ENCODE peak calls at places on chromosomes 4 and X, in eight cellular contexts. Y is GM04503; B is ELF-1; O is CD4-positive, alpha-beta memory T cell; P is effector memory CD8-positive, alpha-beta T cell; T is keratinocyte; G is fibroblast of the aortic adventitia; C is tibial artery. R is an unnamed sample.

GRCh38 chr4:12949719-12950118 is 534.4 kb downstream of the RAB28 start:
- DNase-seq in Y (no peak), B (no peak), O (no peak), P (no peak), T (no peak), G (no peak), C (no peak), R (no peak)

GRCh38 chrX:109709129-109709631 is 23.9 kb downstream of the ACSL4 start:
- DNase-seq in Y (no peak), B (peak; percentile 22), O (no peak), P (no peak), T (no peak), G (peak; percentile 54), C (no peak), R (no peak)

GRCh38 chrX:68177542-68177941 is 255.8 kb downstream of the OPHN1 start:
- DNase-seq in Y (no peak), B (no peak), O (no peak), P (no peak), T (no peak), G (no peak), C (no peak), R (no peak)

GRCh38 chr4:17817027-17817426 is 6.2 kb downstream of the NCAPG start:
- DNase-seq in Y (peak; percentile 53), B (no peak), O (peak; percentile 52), P (no peak), T (no peak), G (peak; percentile 87), C (no peak), R (no peak)

GRCh38 chr4:186781032-186781917 is 57.6 kb upstream of the FAT1 start:
- DNase-seq in Y (no peak), B (no peak), O (no peak), P (no peak), T (peak; percentile 75), G (no peak), C (no peak), R (no peak)

GRCh38 chr4:118173956-118174355 is 139.7 kb downstream of the NDST3 start:
- DNase-seq in Y (peak; percentile 45), B (no peak), O (no peak), P (no peak), T (no peak), G (peak; percentile 77), C (no peak), R (no peak)

GRCh38 chrX:16822723-16823122 is 36.5 kb downstream of the TXLNG start:
- DNase-seq in Y (peak; percentile 79), B (no peak), O (no peak), P (no peak), T (no peak), G (peak; percentile 79), C (no peak), R (no peak)

GRCh38 chrX:131778269-131779218 is 234.7 kb downstream of the OR13H1 start:
- DNase-seq in Y (no peak), B (peak; percentile 91), O (peak; percentile 83), P (no peak), T (no peak), G (peak; percentile 91), C (no peak), R (no peak)

GRCh38 chrX:106608016-106608415 is 3.8 kb upstream of the RADX start:
- DNase-seq in Y (no peak), B (no peak), O (peak; percentile 60), P (no peak), T (no peak), G (no peak), C (no peak), R (no peak)

GRCh38 chr4:80529021-80529420 is 193.5 kb downstream of the CFAP299 start:
- DNase-seq in Y (no peak), B (no peak), O (no peak), P (no peak), T (no peak), G (peak; percentile 51), C (no peak), R (no peak)

GRCh38 chrX:53684415-53685192 is 1.9 kb downstream of the HUWE1 start:
- DNase-seq in Y (no peak), B (no peak), O (no peak), P (no peak), T (no peak), G (peak; percentile 6), C (no peak), R (no peak)

GRCh38 chr4:157287445-157287844 is 66.9 kb downstream of the GRIA2 start:
- DNase-seq in Y (no peak), B (no peak), O (no peak), P (no peak), T (no peak), G (no peak), C (no peak), R (no peak)

GRCh38 chrX:1202251-1202650 is 10.2 kb downstream of the CRLF2 start:
- DNase-seq in Y (no peak), B (no peak), O (no peak), P (no peak), T (no peak), G (no peak), C (no peak), R (peak; percentile 31)

GRCh38 chr4:87266986-87267385 is 46.6 kb upstream of the KLHL8 start:
- DNase-seq in Y (no peak), B (no peak), O (no peak), P (no peak), T (no peak), G (no peak), C (no peak), R (no peak)

GRCh38 chr4:145602129-145602760 is 16.9 kb upstream of the MMAA start:
- DNase-seq in Y (no peak), B (no peak), O (no peak), P (no peak), T (no peak), G (no peak), C (no peak), R (no peak)

GRCh38 chrX:18873189-18873791 is 110.6 kb downstream of the PHKA2 start:
- DNase-seq in Y (peak; percentile 31), B (no peak), O (no peak), P (no peak), T (no peak), G (peak; percentile 75), C (peak; percentile 78), R (no peak)

GRCh38 chr4:76463568-76463967 is 28.5 kb downstream of the SHROOM3 start:
- DNase-seq in Y (no peak), B (no peak), O (no peak), P (no peak), T (no peak), G (no peak), C (no peak), R (no peak)

GRCh38 chrX:39855748-39856129 is 242.0 kb downstream of the BCOR start:
- DNase-seq in Y (no peak), B (peak; percentile 54), O (peak; percentile 64), P (peak; percentile 59), T (no peak), G (peak; percentile 15), C (no peak), R (peak; percentile 76)

GRCh38 chr4:74768857-74769525 is 25.3 kb downstream of the BTC start:
- DNase-seq in Y (no peak), B (no peak), O (no peak), P (no peak), T (no peak), G (peak; percentile 59), C (no peak), R (no peak)

GRCh38 chrX:71618303-71618721 is at the start of gene CXCR3:
- DNase-seq in Y (no peak), B (no peak), O (peak; percentile 56), P (peak; percentile 44), T (no peak), G (no peak), C (no peak), R (no peak)

GRCh38 chrX:7083468-7084396 is 63.8 kb upstream of the STS start:
- DNase-seq in Y (peak; percentile 83), B (peak; percentile 16), O (peak; percentile 61), P (peak; percentile 15), T (peak; percentile 76), G (peak; percentile 86), C (no peak), R (no peak)

GRCh38 chr4:6348408-6348807 is 78.8 kb downstream of the WFS1 start:
- DNase-seq in Y (no peak), B (no peak), O (no peak), P (no peak), T (no peak), G (no peak), C (no peak), R (no peak)

GRCh38 chr4:177948853-177949252 is 506.6 kb upstream of the AGA start:
- DNase-seq in Y (no peak), B (no peak), O (no peak), P (no peak), T (no peak), G (no peak), C (no peak), R (no peak)

GRCh38 chr4:111712093-111712677 is 433.1 kb upstream of the FAM241A start:
- DNase-seq in Y (no peak), B (no peak), O (no peak), P (no peak), T (no peak), G (no peak), C (no peak), R (no peak)

GRCh38 chrX:133649659-133650058 is 234.4 kb upstream of the GPC4 start:
- DNase-seq in Y (no peak), B (peak; percentile 88), O (no peak), P (no peak), T (no peak), G (no peak), C (no peak), R (peak; percentile 87)

GRCh38 chrX:56978172-56978571 is 17.2 kb downstream of the SPIN3 start:
- DNase-seq in Y (no peak), B (peak; percentile 70), O (peak; percentile 59), P (peak; percentile 27), T (no peak), G (peak; percentile 68), C (no peak), R (peak; percentile 78)

GRCh38 chrX:30627818-30628652 is 25.2 kb upstream of the GK start:
- DNase-seq in Y (no peak), B (no peak), O (no peak), P (no peak), T (no peak), G (no peak), C (no peak), R (no peak)

GRCh38 chr4:89803915-89804314 is 33.0 kb downstream of the SNCA start:
- DNase-seq in Y (no peak), B (no peak), O (no peak), P (no peak), T (no peak), G (no peak), C (no peak), R (no peak)

GRCh38 chr4:68498413-68499007 is 51.2 kb downstream of the TMPRSS11E start:
- DNase-seq in Y (no peak), B (peak; percentile 32), O (peak; percentile 57), P (peak; percentile 34), T (peak; percentile 42), G (peak; percentile 79), C (no peak), R (peak; percentile 86)

GRCh38 chr4:168707205-168707604 is 210.4 kb downstream of the PALLD start:
- DNase-seq in Y (no peak), B (no peak), O (no peak), P (no peak), T (no peak), G (peak; percentile 28), C (no peak), R (no peak)

GRCh38 chr4:74109116-74109791 is 10.3 kb upstream of the CXCL2 start:
- DNase-seq in Y (peak; percentile 92), B (peak; percentile 82), O (no peak), P (no peak), T (peak; percentile 92), G (peak; percentile 99), C (no peak), R (peak; percentile 73)

GRCh38 chr4:119025916-119026661 is 109.5 kb upstream of the MYOZ2 start:
- DNase-seq in Y (peak; percentile 85), B (no peak), O (no peak), P (no peak), T (no peak), G (peak; percentile 97), C (peak; percentile 78), R (no peak)

GRCh38 chr4:70930530-70931256 is 28.5 kb downstream of the MOB1B start:
- DNase-seq in Y (no peak), B (no peak), O (no peak), P (no peak), T (no peak), G (no peak), C (no peak), R (no peak)

GRCh38 chr4:156723951-156724668 is 247.5 kb downstream of the PDGFC start:
- DNase-seq in Y (no peak), B (no peak), O (no peak), P (no peak), T (no peak), G (no peak), C (no peak), R (no peak)

R was measured in endodermal cell.